ENCODE peak calls at places on chromosome 9, in nine cellular contexts. One of them, this sample, is unnamed. For H3K4me1 and H3K27me3, the result is how much of the 10 kb centered on the place peaks cover.

GRCh38 chr9:33659915-33660314 is 135.4 kb upstream of the PRSS3 start:
- DNase-seq in IMR-90: no peak
- DNase-seq in neuronal stem cell: no peak
- DNase-seq in heart right ventricle: no peak
- DNase-seq in NT2/D1: no peak
- DNase-seq in HCT116: no peak
- DNase-seq in left lung: no peak
- DNase-seq in astrocyte: no peak
- DNase-seq in fibroblast of lung: no peak
- DNase-seq in this sample: no peak

GRCh38 chr9:70995511-70995910 is 125.9 kb downstream of the TRPM3 start:
- DNase-seq in IMR-90: no peak
- DNase-seq in HCT116: no peak
- DNase-seq in astrocyte: no peak
- DNase-seq in fibroblast of lung: no peak
- DNase-seq in left lung: no peak
- DNase-seq in NT2/D1: no peak
- DNase-seq in heart right ventricle: no peak
- DNase-seq in neuronal stem cell: no peak
- DNase-seq in this sample: no peak

GRCh38 chr9:98821831-98822230 is 14.4 kb downstream of the GALNT12 start:
- DNase-seq in HCT116: no peak
- DNase-seq in astrocyte: no peak
- DNase-seq in neuronal stem cell: no peak
- DNase-seq in left lung: no peak
- DNase-seq in heart right ventricle: no peak
- DNase-seq in IMR-90: no peak
- DNase-seq in NT2/D1: no peak
- DNase-seq in fibroblast of lung: no peak
- DNase-seq in this sample: no peak

GRCh38 chr9:77177894-77178794 is 810 bp downstream of the VPS13A start:
- DNase-seq in fibroblast of lung: peak
- DNase-seq in NT2/D1: peak
- DNase-seq in astrocyte: peak
- DNase-seq in left lung: peak
- DNase-seq in neuronal stem cell: peak
- DNase-seq in HCT116: no peak
- DNase-seq in IMR-90: peak
- DNase-seq in heart right ventricle: peak
- DNase-seq in this sample: peak

GRCh38 chr9:21856301-21857094 is 54.1 kb downstream of the MTAP start:
- DNase-seq in HCT116: no peak
- DNase-seq in neuronal stem cell: no peak
- DNase-seq in IMR-90: peak
- DNase-seq in left lung: no peak
- DNase-seq in NT2/D1: no peak
- DNase-seq in heart right ventricle: no peak
- DNase-seq in fibroblast of lung: peak
- DNase-seq in astrocyte: no peak
- DNase-seq in this sample: no peak

GRCh38 chr9:36873247-36873875 is 160.7 kb downstream of the PAX5 start:
- DNase-seq in neuronal stem cell: peak
- DNase-seq in astrocyte: peak
- DNase-seq in fibroblast of lung: peak
- DNase-seq in heart right ventricle: peak
- DNase-seq in left lung: peak
- DNase-seq in IMR-90: peak
- DNase-seq in NT2/D1: peak
- DNase-seq in HCT116: peak
- DNase-seq in this sample: peak

GRCh38 chr9:138098116-138098907 is 220.7 kb downstream of the CACNA1B start:
- DNase-seq in NT2/D1: no peak
- DNase-seq in astrocyte: no peak
- DNase-seq in fibroblast of lung: no peak
- DNase-seq in neuronal stem cell: no peak
- DNase-seq in HCT116: no peak
- DNase-seq in left lung: peak
- DNase-seq in IMR-90: no peak
- DNase-seq in heart right ventricle: no peak
- DNase-seq in this sample: no peak

GRCh38 chr9:84652496-84653081 is 16.9 kb upstream of the NTRK2 start:
- DNase-seq in HCT116: no peak
- DNase-seq in left lung: no peak
- DNase-seq in neuronal stem cell: no peak
- DNase-seq in fibroblast of lung: no peak
- DNase-seq in astrocyte: peak
- DNase-seq in IMR-90: no peak
- DNase-seq in NT2/D1: no peak
- DNase-seq in heart right ventricle: no peak
- DNase-seq in this sample: no peak

DNA sequence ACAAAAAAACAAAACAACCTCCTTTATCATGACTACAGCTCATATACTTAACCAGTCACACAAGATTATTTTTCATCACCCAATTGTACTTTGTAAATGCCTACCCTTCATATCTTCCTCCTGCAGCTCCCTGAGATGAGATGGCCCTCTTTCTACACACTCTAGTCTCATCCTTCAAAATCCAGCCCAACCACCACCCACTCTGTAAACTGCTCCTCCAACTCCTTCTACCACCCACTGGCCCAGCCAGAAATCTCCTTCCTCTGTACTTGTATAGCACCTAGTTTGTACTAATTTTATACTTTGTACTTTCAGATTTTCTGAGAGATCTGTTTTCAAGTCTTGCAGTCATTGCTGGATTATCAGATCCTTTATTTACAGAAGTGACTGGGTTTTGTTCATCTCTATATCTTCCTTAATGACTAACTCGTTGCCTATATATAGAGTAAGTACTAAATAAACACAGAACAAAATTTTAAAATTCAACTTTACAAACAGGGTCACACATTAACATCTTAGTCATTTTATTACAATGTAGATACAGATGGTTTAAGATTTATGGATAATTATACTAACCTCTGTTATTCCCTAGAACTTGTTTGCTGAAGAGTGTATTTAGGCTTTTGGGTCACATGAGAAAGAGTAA is 155.7 kb downstream of the NFIB start:
- DNase-seq in astrocyte: no peak
- DNase-seq in left lung: no peak
- DNase-seq in fibroblast of lung: no peak
- DNase-seq in neuronal stem cell: no peak
- DNase-seq in IMR-90: no peak
- DNase-seq in NT2/D1: no peak
- DNase-seq in heart right ventricle: no peak
- DNase-seq in HCT116: no peak
- DNase-seq in this sample: no peak
- H3K4me1 ChIP-seq in astrocyte: under half
- H3K4me1 ChIP-seq in left lung: under half
- H3K4me1 ChIP-seq in fibroblast of lung: under half
- H3K4me1 ChIP-seq in neuronal stem cell: under half
- H3K4me1 ChIP-seq in IMR-90: under half
- H3K4me1 ChIP-seq in NT2/D1: under half
- H3K4me1 ChIP-seq in heart right ventricle: half or more
- H3K4me1 ChIP-seq in HCT116: under half
- H3K4me1 ChIP-seq in this sample: under half

GRCh38 chr9:131804826-131805225 is 65.0 kb upstream of the RAPGEF1 start:
- DNase-seq in astrocyte: no peak
- DNase-seq in left lung: no peak
- DNase-seq in fibroblast of lung: no peak
- DNase-seq in IMR-90: no peak
- DNase-seq in neuronal stem cell: no peak
- DNase-seq in heart right ventricle: no peak
- DNase-seq in NT2/D1: no peak
- DNase-seq in HCT116: no peak
- DNase-seq in this sample: no peak

GRCh38 chr9:131809941-131810344 is 70.1 kb upstream of the RAPGEF1 start:
- DNase-seq in heart right ventricle: no peak
- DNase-seq in HCT116: no peak
- DNase-seq in neuronal stem cell: no peak
- DNase-seq in astrocyte: peak
- DNase-seq in fibroblast of lung: peak
- DNase-seq in IMR-90: peak
- DNase-seq in NT2/D1: no peak
- DNase-seq in left lung: no peak
- DNase-seq in this sample: no peak

GRCh38 chr9:131805803-131806202 is 65.9 kb upstream of the RAPGEF1 start:
- DNase-seq in IMR-90: no peak
- DNase-seq in astrocyte: no peak
- DNase-seq in fibroblast of lung: no peak
- DNase-seq in neuronal stem cell: no peak
- DNase-seq in left lung: no peak
- DNase-seq in heart right ventricle: no peak
- DNase-seq in NT2/D1: no peak
- DNase-seq in HCT116: no peak
- DNase-seq in this sample: no peak

GRCh38 chr9:131810351-131811170 is 70.7 kb upstream of the RAPGEF1 start:
- DNase-seq in left lung: no peak
- DNase-seq in IMR-90: no peak
- DNase-seq in neuronal stem cell: no peak
- DNase-seq in fibroblast of lung: no peak
- DNase-seq in heart right ventricle: no peak
- DNase-seq in HCT116: no peak
- DNase-seq in NT2/D1: no peak
- DNase-seq in astrocyte: no peak
- DNase-seq in this sample: no peak

DNA sequence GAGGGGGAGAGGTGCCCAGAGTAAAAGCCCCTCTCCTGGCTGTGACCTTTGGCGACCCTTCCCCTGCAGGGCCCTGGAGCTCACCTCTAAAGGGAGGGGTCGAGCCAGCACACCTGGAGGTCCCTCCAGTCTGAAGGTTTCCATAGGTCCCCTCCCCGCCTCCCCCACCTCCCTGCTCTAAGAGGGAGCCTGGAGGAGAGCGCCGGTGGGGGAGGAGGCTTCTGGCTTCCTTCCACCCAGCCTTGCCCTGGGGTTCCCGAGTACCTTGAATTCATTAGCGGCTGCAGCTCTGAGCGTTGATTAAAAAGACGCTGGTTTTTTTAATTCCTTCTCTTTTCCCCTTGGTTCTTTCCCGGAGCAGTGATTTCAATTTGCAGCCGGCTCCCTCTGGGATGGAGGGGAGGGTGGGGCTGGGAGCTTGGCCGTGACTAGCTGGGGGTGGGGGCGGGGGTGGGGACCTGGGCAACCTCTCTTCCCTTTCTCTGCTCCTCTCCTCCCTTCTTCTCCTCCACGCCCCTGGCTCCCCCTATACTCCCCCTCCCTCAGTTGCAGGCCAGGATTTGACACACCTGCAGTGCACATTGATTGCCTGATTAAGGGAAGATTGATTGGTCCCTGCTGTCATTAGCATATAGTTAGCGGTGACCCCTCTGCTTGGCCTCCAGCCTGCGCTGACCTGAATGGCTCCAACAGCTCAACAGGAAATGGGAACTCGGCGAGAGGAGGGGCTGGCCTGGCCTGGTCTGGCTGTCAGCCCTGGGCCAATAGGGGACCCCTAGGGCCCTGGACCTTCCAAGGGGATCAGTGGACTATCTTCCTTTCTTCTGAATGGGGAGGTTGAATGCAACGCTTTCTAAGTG is 67.5 kb upstream of the RAPGEF1 start:
- DNase-seq in fibroblast of lung: no peak
- DNase-seq in left lung: no peak
- DNase-seq in NT2/D1: peak
- DNase-seq in HCT116: no peak
- DNase-seq in IMR-90: no peak
- DNase-seq in neuronal stem cell: peak
- DNase-seq in astrocyte: no peak
- DNase-seq in heart right ventricle: no peak
- DNase-seq in this sample: no peak
- H3K27me3 ChIP-seq in fibroblast of lung: under half
- H3K27me3 ChIP-seq in left lung: half or more
- H3K27me3 ChIP-seq in NT2/D1: under half
- H3K27me3 ChIP-seq in HCT116: under half
- H3K27me3 ChIP-seq in IMR-90: half or more
- H3K27me3 ChIP-seq in neuronal stem cell: under half
- H3K27me3 ChIP-seq in astrocyte: under half
- H3K27me3 ChIP-seq in heart right ventricle: under half
- H3K27me3 ChIP-seq in this sample: under half

GRCh38 chr9:121277518-121278275 is 9.7 kb downstream of the GSN start:
- DNase-seq in left lung: no peak
- DNase-seq in neuronal stem cell: no peak
- DNase-seq in NT2/D1: no peak
- DNase-seq in IMR-90: peak
- DNase-seq in heart right ventricle: no peak
- DNase-seq in HCT116: no peak
- DNase-seq in fibroblast of lung: peak
- DNase-seq in astrocyte: peak
- DNase-seq in this sample: no peak
- H3K4me1 ChIP-seq in left lung: half or more
- H3K4me1 ChIP-seq in neuronal stem cell: under half
- H3K4me1 ChIP-seq in NT2/D1: under half
- H3K4me1 ChIP-seq in IMR-90: under half
- H3K4me1 ChIP-seq in heart right ventricle: half or more
- H3K4me1 ChIP-seq in HCT116: half or more
- H3K4me1 ChIP-seq in fibroblast of lung: half or more
- H3K4me1 ChIP-seq in astrocyte: half or more
- H3K4me1 ChIP-seq in this sample: under half

GRCh38 chr9:135088979-135089847 is 1.7 kb downstream of the OLFM1 start:
- DNase-seq in neuronal stem cell: no peak
- DNase-seq in left lung: peak
- DNase-seq in heart right ventricle: no peak
- DNase-seq in HCT116: no peak
- DNase-seq in fibroblast of lung: no peak
- DNase-seq in IMR-90: no peak
- DNase-seq in astrocyte: no peak
- DNase-seq in NT2/D1: no peak
- DNase-seq in this sample: peak

GRCh38 chr9:135090081-135090480 is 2.6 kb downstream of the OLFM1 start:
- DNase-seq in fibroblast of lung: no peak
- DNase-seq in left lung: peak
- DNase-seq in neuronal stem cell: no peak
- DNase-seq in astrocyte: no peak
- DNase-seq in HCT116: no peak
- DNase-seq in IMR-90: no peak
- DNase-seq in heart right ventricle: no peak
- DNase-seq in NT2/D1: no peak
- DNase-seq in this sample: no peak

GRCh38 chr9:135088348-135088978 is 995 bp downstream of the OLFM1 start:
- DNase-seq in HCT116: no peak
- DNase-seq in left lung: peak
- DNase-seq in fibroblast of lung: no peak
- DNase-seq in astrocyte: no peak
- DNase-seq in IMR-90: no peak
- DNase-seq in NT2/D1: no peak
- DNase-seq in neuronal stem cell: no peak
- DNase-seq in heart right ventricle: no peak
- DNase-seq in this sample: no peak

GRCh38 chr9:135091545-135091944 is 4.1 kb downstream of the OLFM1 start:
- DNase-seq in neuronal stem cell: no peak
- DNase-seq in astrocyte: no peak
- DNase-seq in left lung: no peak
- DNase-seq in NT2/D1: no peak
- DNase-seq in IMR-90: no peak
- DNase-seq in fibroblast of lung: no peak
- DNase-seq in heart right ventricle: no peak
- DNase-seq in HCT116: no peak
- DNase-seq in this sample: no peak

DNA sequence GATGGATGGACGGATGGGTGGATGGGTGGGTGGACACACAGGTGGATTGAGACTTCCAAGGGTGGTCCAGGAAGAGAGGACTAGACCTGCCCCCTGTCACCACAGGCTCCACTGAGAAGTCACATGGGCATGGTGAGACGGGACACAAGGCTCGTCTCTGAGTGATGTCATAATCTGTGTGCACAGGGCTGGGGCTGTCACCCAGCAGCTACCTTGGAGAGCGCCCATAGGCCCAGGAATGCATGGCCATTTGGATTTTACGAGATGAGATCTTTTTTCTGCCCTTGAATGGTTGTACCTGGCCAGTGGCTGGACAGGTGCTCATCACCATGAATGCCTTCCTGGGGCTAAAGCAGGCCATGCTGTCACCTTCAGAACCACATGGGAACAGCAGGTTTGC is 3.1 kb downstream of the OLFM1 start:
- DNase-seq in astrocyte: no peak
- DNase-seq in HCT116: no peak
- DNase-seq in NT2/D1: no peak
- DNase-seq in heart right ventricle: no peak
- DNase-seq in neuronal stem cell: no peak
- DNase-seq in fibroblast of lung: no peak
- DNase-seq in left lung: peak
- DNase-seq in IMR-90: no peak
- DNase-seq in this sample: peak
- H3K27me3 ChIP-seq in astrocyte: under half
- H3K27me3 ChIP-seq in HCT116: under half
- H3K27me3 ChIP-seq in NT2/D1: under half
- H3K27me3 ChIP-seq in heart right ventricle: under half
- H3K27me3 ChIP-seq in neuronal stem cell: under half
- H3K27me3 ChIP-seq in fibroblast of lung: under half
- H3K27me3 ChIP-seq in left lung: half or more
- H3K27me3 ChIP-seq in IMR-90: under half
- H3K27me3 ChIP-seq in this sample: under half

This sample was measured in right cardiac atrium.